ENCODE peak calls at places on chromosomes 16 and 17, in eight cellular contexts. S is heart left ventricle; K is A549; R is LoVo; I is NT2/D1; N is iris pigment epithelial cell; L is activated CD4-positive, CD25-positive, alpha-beta regulatory T cell; Q is naive thymus-derived CD4-positive, alpha-beta T cell. W is an unnamed sample.

GRCh38 chr17:40290629-40291296 is 3.1 kb downstream of the CDC6 start:
- DNase-seq in Q (peak; percentile 47), I (no peak), R (peak; percentile 31), L (no peak), K (peak; percentile 89), S (no peak), N (peak; percentile 97), W (peak; percentile 86)

GRCh38 chr16:83899272-83899897 is 470 bp downstream of the MLYCD start:
- DNase-seq in N (peak; percentile 81), R (peak; percentile 13), S (peak; percentile 77), Q (peak; percentile 34), K (peak; percentile 35), I (peak; percentile 48), L (no peak), W (peak; percentile 82)

GRCh38 chr17:59914274-59914854 is 21.4 kb downstream of the RPS6KB1 start:
- DNase-seq in S (no peak), K (peak; percentile 52), N (peak; percentile 30), Q (peak; percentile 48), R (peak; percentile 63), L (no peak), I (peak; percentile 6), W (peak; percentile 53)

GRCh38 chr16:71524566-71525553 is 1.4 kb upstream of the CHST4 start:
- DNase-seq in L (no peak), K (no peak), R (no peak), I (peak; percentile 16), Q (no peak), N (no peak), S (no peak), W (no peak)

GRCh38 chr17:6028294-6028693 is 41.9 kb upstream of the WSCD1 start:
- DNase-seq in R (no peak), I (no peak), K (no peak), N (no peak), Q (no peak), S (no peak), L (no peak), W (no peak)

GRCh38 chr16:30340621-30341020 is 14.5 kb downstream of the CD2BP2 start:
- DNase-seq in L (no peak), Q (peak; percentile 33), I (no peak), R (no peak), K (no peak), N (no peak), S (no peak), W (no peak)

GRCh38 chr17:30805944-30806456 is 18.5 kb downstream of the CRLF3 start:
- DNase-seq in Q (peak; percentile 50), I (no peak), S (no peak), N (no peak), K (no peak), L (no peak), R (no peak), W (no peak)

GRCh38 chr17:17313350-17313991 is 10.3 kb downstream of the NT5M start:
- DNase-seq in K (peak; percentile 71), S (no peak), L (peak; percentile 60), I (no peak), Q (peak; percentile 80), N (peak; percentile 14), R (no peak), W (peak; percentile 27)

GRCh38 chr16:24535827-24536226 is 3.5 kb upstream of the RBBP6 start:
- DNase-seq in Q (no peak), R (no peak), I (no peak), N (no peak), S (no peak), L (no peak), K (no peak), W (no peak)

GRCh38 chr16:22673463-22673862 is 140.5 kb upstream of the HS3ST2 start:
- DNase-seq in R (no peak), I (no peak), Q (no peak), S (no peak), K (no peak), L (no peak), N (no peak), W (no peak)

GRCh38 chr16:56193951-56194726 is 2.9 kb downstream of the GNAO1 start:
- DNase-seq in R (no peak), K (peak; percentile 53), S (peak; percentile 92), N (peak; percentile 70), L (no peak), I (peak; percentile 94), Q (peak; percentile 79), W (peak; percentile 97)

GRCh38 chr17:64540118-64540776 is 33.5 kb downstream of the CEP95 start:
- DNase-seq in I (no peak), S (no peak), R (no peak), N (no peak), K (no peak), L (no peak), Q (no peak), W (no peak)

GRCh38 chr16:11356573-11357331 is 11.5 kb downstream of the RMI2 start:
- DNase-seq in N (peak; percentile 54), L (peak; percentile 41), I (peak; percentile 55), Q (peak; percentile 43), K (peak; percentile 58), S (peak; percentile 86), R (no peak), W (peak; percentile 81)

GRCh38 chr16:68100504-68100903 is 15.3 kb downstream of the NFATC3 start:
- DNase-seq in L (no peak), K (no peak), R (no peak), Q (no peak), N (no peak), I (no peak), S (no peak), W (no peak)

GRCh38 chr17:59607817-59608403 is 11.8 kb upstream of the CLTC start:
- DNase-seq in Q (no peak), S (no peak), R (no peak), I (no peak), N (no peak), K (peak; percentile 55), L (no peak), W (no peak)

GRCh38 chr17:50938821-50939541 is 72.8 kb upstream of the TOB1 start:
- DNase-seq in L (no peak), N (no peak), K (no peak), R (no peak), Q (no peak), S (no peak), I (no peak), W (no peak)

GRCh38 chr16:82924075-82924854 is 297.5 kb downstream of the CDH13 start:
- DNase-seq in S (no peak), N (peak; percentile 36), L (no peak), I (no peak), R (peak; percentile 1), Q (no peak), K (no peak), W (no peak)

GRCh38 chr16:3444032-3444388 is 530 bp downstream of the NAA60 start:
- DNase-seq in I (peak; percentile 42), S (no peak), L (no peak), Q (peak; percentile 68), K (peak; percentile 64), N (peak; percentile 84), R (peak; percentile 66), W (peak; percentile 75)

GRCh38 chr16:1909661-1910231 is 8.5 kb downstream of the HS3ST6 start:
- DNase-seq in R (no peak), K (no peak), N (no peak), I (no peak), L (no peak), S (no peak), Q (no peak), W (no peak)

GRCh38 chr16:66240996-66241395 is 125.5 kb upstream of the CDH5 start:
- DNase-seq in K (no peak), L (no peak), R (no peak), I (no peak), N (no peak), Q (no peak), S (no peak), W (peak; percentile 39)

GRCh38 chr16:73166394-73166971 is 118.6 kb upstream of the ZFHX3 start:
- DNase-seq in K (no peak), Q (no peak), N (peak; percentile 36), R (no peak), I (no peak), L (no peak), S (no peak), W (peak; percentile 7)

W was measured in astrocyte of the hippocampus.